ENCODE peak calls at places on chromosomes 11 and 22, in six cellular contexts. S is HCT116, Y is IMR-90, F is H9, J is fibroblast of lung, X is MM.1S. W is an unnamed sample.
A peak's percentile ranks its signal among the peaks of the same experiment; 100 is the strongest.

GRCh38 chr11:23272095-23272494 is 411.8 kb upstream of the CCDC179 start:
- DNase-seq in S (no peak), Y (no peak), F (no peak), J (no peak), X (no peak), W (no peak)

GRCh38 chr22:41940853-41941765 is 5.8 kb downstream of the CENPM start:
- DNase-seq in S (no peak), Y (peak; percentile 91), F (peak; percentile 89), J (peak; percentile 76), X (peak; percentile 80), W (peak; percentile 85)

GRCh38 chr22:39698106-39698505 is 127.6 kb downstream of the CACNA1I start:
- DNase-seq in S (no peak), Y (no peak), F (no peak), J (no peak), X (no peak), W (no peak)

GRCh38 chr11:74726547-74727182 is 4.6 kb downstream of the CHRDL2 start:
- DNase-seq in S (peak; percentile 54), Y (peak; percentile 85), F (peak; percentile 82), J (peak; percentile 50), X (peak; percentile 74), W (peak; percentile 68)

GRCh38 chr22:42889290-42889689 is 32.2 kb upstream of the ARFGAP3 start:
- DNase-seq in S (no peak), Y (no peak), F (no peak), J (no peak), X (no peak), W (no peak)

GRCh38 chr11:10865837-10866270 is 8.0 kb upstream of the ZBED5 start:
- DNase-seq in S (no peak), Y (no peak), F (no peak), J (no peak), X (no peak), W (no peak)

GRCh38 chr22:37079668-37080171 is 28.2 kb downstream of the KCTD17 start:
- DNase-seq in S (no peak), Y (peak; percentile 76), F (no peak), J (peak; percentile 62), X (no peak), W (no peak)

GRCh38 chr11:122670131-122670530 is 14.6 kb downstream of the UBASH3B start:
- DNase-seq in S (no peak), Y (no peak), F (no peak), J (no peak), X (no peak), W (peak; percentile 28)

GRCh38 chr11:29119691-29120328 is 897.0 kb downstream of the KCNA4 start:
- DNase-seq in S (no peak), Y (peak; percentile 99), F (no peak), J (peak; percentile 95), X (no peak), W (no peak)

GRCh38 chr22:48405741-48406140 is 1421.9 kb downstream of the BRD1 start:
- DNase-seq in S (no peak), Y (no peak), F (no peak), J (no peak), X (no peak), W (no peak)

GRCh38 chr22:28129319-28129962 is 210.4 kb upstream of the PITPNB start:
- DNase-seq in S (no peak), Y (no peak), F (peak; percentile 62), J (no peak), X (no peak), W (no peak)

GRCh38 chr11:68998390-68998911 is 14.6 kb downstream of the MRGPRF start:
- DNase-seq in S (no peak), Y (peak; percentile 12), F (peak; percentile 22), J (peak; percentile 21), X (no peak), W (peak; percentile 61)

GRCh38 chr22:41508770-41509170 is 35.5 kb downstream of the POLR3H start:
- DNase-seq in S (no peak), Y (no peak), F (peak; percentile 32), J (no peak), X (no peak), W (no peak)

DNA sequence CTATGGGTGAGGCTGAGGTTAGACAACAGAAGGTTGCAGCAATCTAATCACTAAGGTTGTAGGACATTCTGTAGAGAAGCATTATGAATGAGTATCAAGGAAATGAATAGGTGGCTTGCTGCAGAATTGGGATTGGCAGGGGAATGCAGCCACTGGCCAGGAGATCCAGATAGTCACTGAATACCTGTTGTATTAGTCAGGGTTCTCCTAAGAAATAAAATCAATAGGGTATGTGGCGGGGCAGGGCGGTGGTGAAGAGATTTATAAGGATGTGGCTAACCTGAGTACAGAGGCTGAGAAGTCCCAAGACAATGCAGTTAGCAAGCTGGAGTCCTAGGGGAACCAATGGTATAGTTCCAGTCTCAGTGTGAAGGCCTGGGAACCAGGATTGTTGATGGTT is 163.0 kb downstream of the SPON1 start:
- DNase-seq in S (peak; percentile 36), Y (no peak), F (no peak), J (no peak), X (no peak), W (no peak)
- H2AFZ ChIP-seq in S (peak overlapping the region; percentile 47), Y (no peak overlapping the region), F (no peak overlapping the region), J (no peak overlapping the region), X (no peak overlapping the region), W (no peak overlapping the region)

GRCh38 chr22:45975266-45976161 is 1.4 kb downstream of the WNT7B start:
- DNase-seq in S (no peak), Y (no peak), F (no peak), J (no peak), X (no peak), W (no peak)

GRCh38 chr22:45978275-45978713 is 1.3 kb upstream of the WNT7B start:
- DNase-seq in S (no peak), Y (no peak), F (no peak), J (no peak), X (no peak), W (no peak)

GRCh38 chr22:45977551-45978274 is 751 bp upstream of the WNT7B start:
- DNase-seq in S (no peak), Y (peak; percentile 22), F (peak; percentile 68), J (no peak), X (no peak), W (peak; percentile 30)

GRCh38 chr22:45977003-45977395 is at the start of gene WNT7B:
- DNase-seq in S (peak; percentile 33), Y (no peak), F (no peak), J (no peak), X (peak; percentile 37), W (no peak)

GRCh38 chr22:45976351-45977002 is 485 bp downstream of the WNT7B start:
- DNase-seq in S (no peak), Y (no peak), F (no peak), J (no peak), X (no peak), W (no peak)
- H4K20me1 ChIP-seq in S (no peaks in the 10 kb centered on the region), Y (peaks cover 34% of the 10 kb centered on the region), F (no peaks in the 10 kb centered on the region), J (no peaks in the 10 kb centered on the region), X (no peaks in the 10 kb centered on the region), W (peaks cover 44% of the 10 kb centered on the region)

GRCh38 chr22:29284196-29284595 is 16.1 kb downstream of the EWSR1 start:
- DNase-seq in S (no peak), Y (no peak), F (no peak), J (no peak), X (no peak), W (no peak)
- H3K9ac ChIP-seq in S (no peak overlapping the region), Y (no peak overlapping the region), F (no peak overlapping the region), J (no peak overlapping the region), X (no peak overlapping the region), W (no peak overlapping the region)

DNA sequence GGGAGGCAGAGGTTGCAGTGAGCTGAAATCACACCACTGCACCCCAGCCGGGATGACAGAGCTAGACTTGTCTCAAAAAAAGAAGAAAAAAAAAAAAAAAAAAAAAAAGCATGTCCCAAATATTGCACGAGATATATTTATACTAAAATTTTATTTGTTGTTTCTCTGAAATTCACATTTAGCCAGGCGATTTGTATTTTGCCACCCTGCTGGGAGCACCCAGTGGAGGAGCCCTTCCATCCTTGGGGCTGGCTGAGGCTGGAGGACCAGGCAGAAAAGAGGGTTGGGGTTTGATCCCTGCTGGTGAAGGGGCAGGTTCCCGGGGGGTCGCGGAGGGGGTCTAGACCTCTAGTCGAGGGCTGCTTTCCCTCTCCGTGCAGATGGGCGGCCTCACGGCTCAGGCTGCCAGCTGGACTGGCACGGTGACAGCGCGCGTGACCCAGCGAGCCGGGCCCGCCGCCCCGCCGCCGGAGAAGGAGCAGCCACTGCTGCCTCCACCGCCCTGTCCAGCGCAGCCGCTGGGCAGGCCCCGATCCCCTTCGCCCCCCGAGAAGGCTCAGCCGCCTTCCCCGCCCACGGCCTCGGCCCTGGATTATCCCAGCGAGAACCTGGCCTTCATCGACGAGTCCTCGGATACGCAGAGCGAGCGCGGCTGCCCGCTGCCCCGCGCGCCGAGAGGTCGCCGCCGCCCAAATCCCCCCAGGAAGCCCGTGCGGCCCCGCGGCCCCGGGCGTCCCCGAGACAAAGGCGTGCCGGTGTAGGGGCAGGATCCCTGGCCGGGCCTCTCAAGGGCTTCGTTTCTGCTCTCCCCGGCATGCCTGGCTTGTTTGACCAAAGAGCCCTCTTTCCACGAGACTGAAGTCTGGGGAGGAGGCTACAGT is 952 bp upstream of the CATSPERZ start:
- DNase-seq in S (no peak), Y (no peak), F (no peak), J (no peak), X (peak; percentile 4), W (no peak)
- H2AFZ ChIP-seq in S (no peak overlapping the region), Y (peak overlapping the region; percentile 78), F (no peak overlapping the region), J (peak overlapping the region; percentile 30), X (no peak overlapping the region), W (no peak overlapping the region)

DNA sequence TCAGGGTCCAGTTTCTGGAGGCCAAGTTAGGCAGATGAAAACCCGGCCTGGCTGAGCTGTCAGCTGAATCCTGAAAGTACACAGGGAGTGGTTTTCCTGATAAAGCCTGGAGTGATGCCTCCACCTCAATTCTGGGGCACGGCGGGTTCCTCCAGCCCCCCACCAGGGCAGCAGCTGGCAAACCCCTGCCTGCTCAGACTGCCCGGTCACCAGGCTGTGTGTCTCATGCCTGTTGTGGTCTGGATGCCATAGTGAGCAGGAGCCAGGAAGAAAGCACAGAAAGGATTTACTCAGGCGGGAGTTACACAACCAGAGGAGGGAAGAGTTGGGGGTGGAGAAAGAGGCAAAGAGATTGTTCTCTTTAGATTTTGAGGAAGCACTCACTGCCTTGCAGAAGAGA is 119.9 kb upstream of the RASSF10 start:
- DNase-seq in S (no peak), Y (peak; percentile 67), F (no peak), J (peak; percentile 84), X (no peak), W (no peak)
- H4K20me1 ChIP-seq in S (no peaks in the 10 kb centered on the region), Y (peaks cover 20% of the 10 kb centered on the region), F (no peaks in the 10 kb centered on the region), J (no peaks in the 10 kb centered on the region), X (no peaks in the 10 kb centered on the region), W (peaks cover 6% of the 10 kb centered on the region)

DNA sequence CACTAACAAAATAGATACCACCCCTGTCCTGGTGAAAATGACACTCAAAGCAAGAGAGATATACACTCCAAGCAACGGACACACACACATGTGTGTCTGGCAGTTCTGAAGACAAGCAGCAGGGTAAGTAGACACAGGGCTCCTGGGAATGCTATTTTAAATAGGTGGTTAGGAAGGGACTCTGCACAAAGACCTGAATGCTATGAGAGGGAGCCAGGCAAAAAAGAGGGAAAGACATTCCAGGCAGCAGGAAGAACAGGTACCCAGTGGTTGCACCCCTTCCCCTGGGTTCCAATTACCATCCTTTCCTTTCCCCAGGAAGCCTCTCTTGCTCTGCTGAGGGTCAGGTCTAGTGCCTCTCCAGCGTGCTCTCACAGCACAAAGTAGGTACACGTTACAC is 3.0 kb downstream of the UFD1 start:
- DNase-seq in S (no peak), Y (no peak), F (no peak), J (no peak), X (no peak), W (no peak)
- H3K9ac ChIP-seq in S (no peak overlapping the region), Y (no peak overlapping the region), F (no peak overlapping the region), J (no peak overlapping the region), X (no peak overlapping the region), W (no peak overlapping the region)